ENCODE peak calls at places on chromosomes 6 and 20, in ten cellular contexts. P is colonic mucosa, B is NT2/D1, V is AG10803, Z is fibroblast of mammary gland, M is fibroblast of pulmonary artery, Y is transverse colon, X is cardiac fibroblast, H is HL-60, U is fibroblast of the aortic adventitia. C is an unnamed sample.

GRCh38 chr6:93136111-93136510 is 283.2 kb downstream of the EPHA7 start:
- DNase-seq in P (no peak), B (no peak), V (no peak), Z (no peak), M (no peak), Y (no peak), X (no peak), H (no peak), U (no peak), C (no peak)

GRCh38 chr6:88730602-88731001 is 232.8 kb downstream of the RNGTT start:
- DNase-seq in P (no peak), B (peak), V (peak), Z (peak), M (peak), Y (no peak), X (peak), H (no peak), U (peak), C (no peak)

GRCh38 chr6:117440558-117441525 is 15.1 kb upstream of the ROS1 start:
- DNase-seq in P (no peak), B (no peak), V (peak), Z (peak), M (peak), Y (no peak), X (peak), H (no peak), U (peak), C (no peak)

GRCh38 chr6:118659513-118660217 is 8.3 kb upstream of the CEP85L start:
- DNase-seq in P (peak), B (no peak), V (peak), Z (no peak), M (no peak), Y (peak), X (peak), H (no peak), U (no peak), C (no peak)

GRCh38 chr6:63764318-63764916 is 128.8 kb downstream of the PHF3 start:
- DNase-seq in P (no peak), B (no peak), V (peak), Z (peak), M (peak), Y (no peak), X (peak), H (peak), U (peak), C (no peak)

GRCh38 chr20:50762435-50763201 is 31.2 kb downstream of the PARD6B start:
- DNase-seq in P (peak), B (no peak), V (peak), Z (peak), M (peak), Y (peak), X (peak), H (no peak), U (peak), C (peak)

GRCh38 chr20:58072695-58073671 is 155.5 kb downstream of the ANKRD60 start:
- DNase-seq in P (peak), B (no peak), V (no peak), Z (no peak), M (no peak), Y (no peak), X (no peak), H (no peak), U (no peak), C (peak)

GRCh38 chr6:75337805-75338204 is 53.2 kb upstream of the TMEM30A start:
- DNase-seq in P (no peak), B (no peak), V (no peak), Z (no peak), M (peak), Y (no peak), X (peak), H (no peak), U (no peak), C (no peak)

GRCh38 chr6:118319890-118320289 is 228.2 kb upstream of the PLN start:
- DNase-seq in P (no peak), B (no peak), V (no peak), Z (no peak), M (no peak), Y (no peak), X (no peak), H (no peak), U (no peak), C (no peak)

GRCh38 chr6:129494586-129494985 is 215.4 kb downstream of the ARHGAP18 start:
- DNase-seq in P (no peak), B (no peak), V (no peak), Z (no peak), M (no peak), Y (no peak), X (no peak), H (no peak), U (no peak), C (no peak)

GRCh38 chr6:129492260-129492659 is 217.7 kb downstream of the ARHGAP18 start:
- DNase-seq in P (no peak), B (no peak), V (no peak), Z (peak), M (no peak), Y (no peak), X (no peak), H (no peak), U (no peak), C (no peak)

GRCh38 chr6:129491436-129491835 is 218.5 kb downstream of the ARHGAP18 start:
- DNase-seq in P (no peak), B (no peak), V (no peak), Z (peak), M (peak), Y (no peak), X (no peak), H (no peak), U (no peak), C (no peak)

GRCh38 chr6:129493396-129493902 is 216.5 kb downstream of the ARHGAP18 start:
- DNase-seq in P (no peak), B (no peak), V (peak), Z (peak), M (no peak), Y (no peak), X (peak), H (no peak), U (peak), C (no peak)

DNA sequence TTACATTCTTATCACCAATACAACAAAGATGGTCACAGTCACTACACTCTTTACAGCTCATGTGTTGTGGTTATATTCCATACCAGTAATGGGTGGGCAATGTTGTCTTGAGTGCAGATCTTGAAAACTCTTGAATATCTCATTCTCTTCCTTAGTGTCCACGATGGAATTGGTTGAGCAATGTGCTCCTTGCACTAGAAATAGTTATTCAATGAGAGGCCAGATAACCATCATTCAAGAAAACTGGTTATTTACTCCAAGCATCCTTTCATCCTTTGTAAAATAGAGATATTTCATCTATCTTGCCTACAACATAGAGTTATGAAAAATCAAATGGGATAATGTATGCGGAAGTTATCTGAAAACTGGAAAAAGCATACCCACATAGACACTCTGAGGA is 215.9 kb downstream of the ARHGAP18 start:
- DNase-seq in P (no peak), B (no peak), V (no peak), Z (peak), M (no peak), Y (no peak), X (peak), H (no peak), U (no peak), C (no peak)
- H3K4me3 ChIP-seq in P (no peak), B (no peak), V (no peak), Z (no peak), M (no peak), Y (no peak), X (no peak), H (no peak), U (no peak), C (no peak)

GRCh38 chr20:63819224-63819917 is 11.7 kb downstream of the ZBTB46 start:
- DNase-seq in P (no peak), B (no peak), V (peak), Z (peak), M (no peak), Y (peak), X (peak), H (peak), U (peak), C (no peak)

GRCh38 chr20:63815869-63816268 is 15.2 kb downstream of the ZBTB46 start:
- DNase-seq in P (no peak), B (no peak), V (no peak), Z (no peak), M (no peak), Y (no peak), X (no peak), H (no peak), U (no peak), C (no peak)

GRCh38 chr20:63811491-63811875 is 19.6 kb downstream of the ZBTB46 start:
- DNase-seq in P (no peak), B (no peak), V (no peak), Z (no peak), M (no peak), Y (no peak), X (no peak), H (no peak), U (no peak), C (peak)

GRCh38 chr20:63814833-63815612 is 16.0 kb downstream of the ZBTB46 start:
- DNase-seq in P (no peak), B (no peak), V (no peak), Z (no peak), M (no peak), Y (no peak), X (no peak), H (no peak), U (no peak), C (no peak)

DNA sequence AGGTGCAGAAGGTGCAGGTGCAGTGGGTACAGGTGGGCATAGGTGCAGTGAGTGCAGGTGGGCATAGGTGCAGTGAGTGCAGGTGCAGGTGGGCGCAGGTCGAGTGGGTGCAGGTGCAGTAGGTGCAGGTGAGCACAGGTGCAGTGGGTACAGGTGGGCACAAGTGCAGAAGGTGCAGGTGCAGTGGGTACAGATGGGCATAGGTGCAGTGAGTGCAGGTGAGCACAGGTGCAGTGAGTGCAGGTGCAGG is 15.5 kb downstream of the ZBTB46 start:
- DNase-seq in P (no peak), B (no peak), V (no peak), Z (no peak), M (no peak), Y (no peak), X (no peak), H (no peak), U (no peak), C (no peak)
- H3K4me3 ChIP-seq in P (no peak), B (no peak), V (no peak), Z (no peak), M (no peak), Y (no peak), X (no peak), H (no peak), U (no peak), C (no peak)

GRCh38 chr6:14719273-14719672 is 526.6 kb upstream of the JARID2 start:
- DNase-seq in P (no peak), B (no peak), V (no peak), Z (no peak), M (no peak), Y (no peak), X (no peak), H (no peak), U (no peak), C (no peak)
- H3K4me3 ChIP-seq in P (no peak), B (no peak), V (no peak), Z (no peak), M (no peak), Y (no peak), X (no peak), H (no peak), U (no peak), C (no peak)

GRCh38 chr20:5070570-5070969 is 49.2 kb downstream of the PCNA start:
- DNase-seq in P (no peak), B (no peak), V (no peak), Z (no peak), M (no peak), Y (no peak), X (no peak), H (no peak), U (no peak), C (no peak)
- H3K4me3 ChIP-seq in P (no peak), B (no peak), V (no peak), Z (no peak), M (no peak), Y (no peak), X (no peak), H (no peak), U (no peak), C (no peak)

DNA sequence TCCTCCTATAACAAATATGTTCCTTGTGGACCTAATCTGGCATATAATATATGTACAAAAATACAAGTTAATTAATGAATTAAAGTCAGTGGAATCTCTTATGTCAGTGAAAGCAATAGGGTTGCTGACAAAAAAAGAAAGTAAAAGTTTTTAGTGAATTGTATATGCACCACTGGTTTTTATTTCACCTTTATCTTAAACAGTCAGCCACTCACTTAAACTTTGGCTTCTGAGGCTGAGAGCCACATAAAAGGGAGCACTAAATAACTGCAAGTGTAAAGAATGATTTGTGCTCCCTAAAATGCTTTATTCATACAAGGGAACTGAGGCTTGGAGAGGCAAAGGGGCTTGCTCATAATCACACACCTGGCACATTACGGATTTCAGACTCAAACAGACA is 9.9 kb upstream of the F13A1 start:
- DNase-seq in P (no peak), B (no peak), V (no peak), Z (no peak), M (no peak), Y (no peak), X (no peak), H (no peak), U (no peak), C (no peak)
- H3K4me3 ChIP-seq in P (no peak), B (no peak), V (no peak), Z (no peak), M (no peak), Y (no peak), X (no peak), H (no peak), U (no peak), C (no peak)

GRCh38 chr6:15901141-15902115 is 227.5 kb upstream of the MYLIP start:
- DNase-seq in P (no peak), B (no peak), V (no peak), Z (no peak), M (no peak), Y (peak), X (no peak), H (peak), U (no peak), C (no peak)
- H3K4me3 ChIP-seq in P (no peak), B (no peak), V (no peak), Z (no peak), M (no peak), Y (no peak), X (no peak), H (no peak), U (no peak), C (no peak)

GRCh38 chr6:15255481-15256414 is 9.9 kb downstream of the JARID2 start:
- DNase-seq in P (no peak), B (no peak), V (no peak), Z (no peak), M (no peak), Y (no peak), X (no peak), H (peak), U (no peak), C (no peak)

GRCh38 chr6:15253107-15254073 is 7.5 kb downstream of the JARID2 start:
- DNase-seq in P (no peak), B (no peak), V (no peak), Z (no peak), M (no peak), Y (no peak), X (no peak), H (no peak), U (no peak), C (no peak)

GRCh38 chr6:15254074-15254975 is 8.5 kb downstream of the JARID2 start:
- DNase-seq in P (no peak), B (no peak), V (no peak), Z (peak), M (peak), Y (no peak), X (peak), H (peak), U (no peak), C (peak)

GRCh38 chr6:15259766-15260098 is 13.9 kb downstream of the JARID2 start:
- DNase-seq in P (no peak), B (no peak), V (no peak), Z (no peak), M (no peak), Y (no peak), X (no peak), H (no peak), U (no peak), C (no peak)

GRCh38 chr6:15256538-15257222 is 10.8 kb downstream of the JARID2 start:
- DNase-seq in P (no peak), B (no peak), V (peak), Z (no peak), M (no peak), Y (no peak), X (no peak), H (no peak), U (no peak), C (no peak)
- H3K4me3 ChIP-seq in P (no peak), B (no peak), V (no peak), Z (no peak), M (no peak), Y (no peak), X (no peak), H (no peak), U (no peak), C (no peak)

GRCh38 chr6:41638002-41638800 is at the start of gene MDFI:
- DNase-seq in P (no peak), B (no peak), V (no peak), Z (no peak), M (no peak), Y (no peak), X (no peak), H (no peak), U (no peak), C (peak)
- H3K4me3 ChIP-seq in P (peak), B (peak), V (no peak), Z (no peak), M (peak), Y (peak), X (peak), H (no peak), U (no peak), C (peak)

DNA sequence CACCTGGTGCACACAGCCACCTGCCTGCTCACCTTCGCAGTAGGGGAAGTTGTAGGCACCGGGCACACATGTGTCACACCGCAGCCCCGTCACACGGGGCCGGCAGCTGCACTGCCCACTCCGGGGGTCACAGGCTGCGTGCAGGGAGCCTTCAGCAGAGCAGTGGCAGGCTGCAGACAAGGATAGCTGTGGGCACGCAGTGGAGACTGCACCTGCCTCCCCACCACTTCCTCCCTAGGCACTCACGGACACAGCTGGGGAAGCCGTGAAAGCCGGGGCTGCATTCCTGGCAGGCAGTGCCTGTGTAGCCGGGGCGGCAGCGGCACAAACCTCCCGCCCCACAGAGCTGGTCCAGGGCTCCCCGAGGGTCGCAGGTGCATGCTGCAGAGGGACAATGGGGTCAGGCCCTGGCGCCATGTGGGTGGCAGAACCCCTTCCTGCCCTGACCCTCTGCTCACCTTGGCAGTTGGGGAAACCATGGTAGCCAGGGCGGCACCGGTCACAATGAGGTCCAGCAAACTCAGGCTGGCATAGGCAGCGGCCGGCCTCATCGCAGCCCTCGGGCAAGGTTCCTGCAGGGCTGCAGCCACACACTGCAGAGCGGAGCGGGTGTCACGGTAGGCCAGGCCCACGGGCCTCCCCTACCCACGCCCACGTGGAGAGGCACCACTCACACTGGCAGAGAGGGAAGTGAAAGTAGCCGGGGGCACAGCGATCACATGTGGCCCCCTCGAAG is 29.4 kb downstream of the LAMA5 start:
- DNase-seq in P (no peak), B (no peak), V (no peak), Z (no peak), M (no peak), Y (peak), X (no peak), H (peak), U (no peak), C (no peak)
- H3K4me3 ChIP-seq in P (no peak), B (no peak), V (no peak), Z (no peak), M (no peak), Y (no peak), X (no peak), H (no peak), U (no peak), C (no peak)

DNA sequence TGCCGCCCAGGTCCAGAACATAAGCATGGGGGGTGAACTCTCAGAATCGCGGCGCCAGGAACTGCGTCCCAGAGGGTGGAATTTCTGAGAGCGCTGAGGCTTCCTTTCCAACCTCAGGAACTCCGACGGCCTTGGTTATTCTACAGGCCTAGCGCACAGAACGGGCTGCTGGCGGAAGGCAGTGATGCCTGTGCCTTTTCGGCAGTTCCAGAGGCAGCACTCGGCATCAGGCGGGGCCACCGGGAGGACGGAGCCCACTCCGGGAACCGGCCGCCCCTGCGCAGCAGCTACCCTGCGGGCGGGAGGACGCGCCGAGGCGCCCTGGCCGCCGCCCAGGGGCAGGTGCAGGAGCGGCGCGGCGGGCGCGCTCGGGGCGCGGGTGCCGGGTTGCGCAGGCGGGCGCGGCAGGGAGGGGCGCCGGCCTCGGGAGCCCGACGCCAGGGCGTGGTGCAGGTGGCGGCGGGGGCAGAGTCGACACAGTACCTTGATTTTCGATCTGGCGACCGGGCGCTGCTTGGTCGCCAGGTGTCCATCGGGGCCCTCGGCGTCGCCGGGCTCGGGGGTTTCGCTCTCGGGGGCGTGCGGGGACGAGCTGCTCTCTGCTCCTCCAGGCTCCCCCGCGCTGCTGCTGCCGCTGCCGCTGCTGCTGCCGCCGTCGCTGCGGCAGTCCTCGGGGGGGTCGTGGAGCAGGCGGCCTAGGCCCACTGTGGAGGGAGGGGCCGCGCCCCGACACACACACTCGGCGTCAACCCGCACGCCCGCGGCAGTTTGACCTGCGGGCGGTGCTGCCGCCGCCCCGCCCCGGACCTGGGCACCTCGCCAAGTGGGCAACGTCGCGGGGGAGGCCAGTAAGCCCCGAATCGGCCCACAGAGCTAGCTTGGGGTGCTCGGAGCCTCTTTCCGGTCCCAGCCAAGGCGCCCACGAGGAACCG is 1.3 kb downstream of the OVOL2 start:
- DNase-seq in P (peak), B (no peak), V (no peak), Z (no peak), M (peak), Y (peak), X (no peak), H (peak), U (no peak), C (peak)
- H3K4me3 ChIP-seq in P (peak), B (peak), V (no peak), Z (no peak), M (no peak), Y (peak), X (no peak), H (peak), U (no peak), C (peak)